ENCODE peak calls at places on chromosomes 6 and 20, in four cellular contexts. E is NCI-H345; P is activated effector memory CD4-positive, alpha-beta T cell treated with anti-CD3 and anti-CD28 coated beads, Interleukin-2, amount 50 U/mL, for 16 hours; X is skeletal muscle cell. Q is an unnamed sample.

GRCh38 chr6:139638179-139638872 is 263.9 kb upstream of the CITED2 start:
- DNase-seq in E (no peak), X (no peak), P (no peak), Q (no peak)

GRCh38 chr20:48295445-48295903 is 510.2 kb upstream of the SULF2 start:
- DNase-seq in X (peak), E (no peak), P (no peak), Q (peak)

GRCh38 chr6:98672681-98673475 is 161.5 kb upstream of the POU3F2 start:
- DNase-seq in P (no peak), X (no peak), E (no peak), Q (no peak)

GRCh38 chr20:37968726-37969401 is 64.4 kb downstream of the TTI1 start:
- DNase-seq in E (peak), X (no peak), P (no peak), Q (no peak)

GRCh38 chr20:50792708-50793574 is 1.9 kb upstream of the BCAS4 start:
- DNase-seq in E (no peak), P (no peak), X (peak), Q (no peak)

GRCh38 chr6:74269601-74269860 is 573.5 kb downstream of the CD109 start:
- DNase-seq in X (no peak), P (no peak), E (no peak), Q (no peak)

GRCh38 chr6:165611294-165611693 is 51.7 kb downstream of the PDE10A start:
- DNase-seq in E (no peak), X (no peak), P (no peak), Q (no peak)

GRCh38 chr20:44208165-44208564 is 2.4 kb downstream of the OSER1 start:
- DNase-seq in E (no peak), P (no peak), X (no peak), Q (no peak)

GRCh38 chr6:162337412-162337811 is 390.2 kb downstream of the PRKN start:
- DNase-seq in E (no peak), P (no peak), X (no peak), Q (no peak)

GRCh38 chr6:135655055-135655454 is 157.5 kb upstream of the AHI1 start:
- DNase-seq in P (no peak), X (no peak), E (no peak), Q (no peak)

GRCh38 chr6:5766260-5766659 is 240.5 kb downstream of the NRN1 start:
- DNase-seq in X (no peak), P (no peak), E (no peak), Q (no peak)

GRCh38 chr6:57086843-57087242 is 3.1 kb upstream of the ZNF451 start:
- DNase-seq in P (no peak), X (no peak), E (no peak), Q (no peak)